ENCODE peak calls at places on chromosomes 3 and 15, in eight cellular contexts. Z is MCF 10A; M is cardiac fibroblast; R is transverse colon; N is GM06990; U is CD4-positive, alpha-beta T cell; D is A549; E is choroid plexus epithelial cell. H is an unnamed sample.

GRCh38 chr15:56053046-56053400 is 59.6 kb upstream of the NEDD4 start:
- DNase-seq in D (no peak), M (no peak), U (no peak), Z (no peak), N (no peak), E (no peak), R (no peak), H (no peak)

GRCh38 chr3:186383026-186383993 is 21.3 kb upstream of the DGKG start:
- DNase-seq in D (no peak), N (no peak), E (no peak), Z (no peak), U (no peak), R (no peak), M (peak), H (no peak)

GRCh38 chr3:52833202-52833601 is 1.6 kb downstream of the MUSTN1 start:
- DNase-seq in E (no peak), D (no peak), U (no peak), Z (no peak), M (no peak), N (no peak), R (no peak), H (no peak)

GRCh38 chr15:91133511-91133910 is 33.5 kb downstream of the SV2B start:
- DNase-seq in R (no peak), D (no peak), M (no peak), E (no peak), N (no peak), U (no peak), Z (no peak), H (no peak)

GRCh38 chr3:102006812-102007485 is 157.6 kb downstream of the NFKBIZ start:
- DNase-seq in U (no peak), Z (peak), E (peak), R (peak), N (no peak), D (peak), M (peak), H (no peak)

GRCh38 chr15:70498096-70498626 is 265.2 kb downstream of the UACA start:
- DNase-seq in U (no peak), R (no peak), E (no peak), Z (no peak), D (no peak), N (no peak), M (no peak), H (no peak)

GRCh38 chr15:84570164-84570692 is 30.6 kb upstream of the ZSCAN2 start:
- DNase-seq in Z (peak), D (peak), U (peak), R (peak), E (peak), N (peak), M (peak), H (peak)

GRCh38 chr3:138862924-138863775 is 28.4 kb upstream of the PIK3CB start:
- DNase-seq in E (peak), Z (peak), D (peak), M (peak), R (peak), N (no peak), U (no peak), H (no peak)

GRCh38 chr3:55884066-55884465 is 397.0 kb upstream of the WNT5A start:
- DNase-seq in M (no peak), Z (peak), D (no peak), E (no peak), R (no peak), U (no peak), N (no peak), H (no peak)

GRCh38 chr15:33215941-33216872 is 21.7 kb upstream of the FMN1 start:
- DNase-seq in M (peak), D (peak), N (no peak), Z (peak), R (no peak), U (no peak), E (peak), H (peak)
- TF ChIP-seq CTCF in M (peak), D (peak), N (peak), Z (peak), R (peak), U (peak), E (peak), H (peak)

DNA sequence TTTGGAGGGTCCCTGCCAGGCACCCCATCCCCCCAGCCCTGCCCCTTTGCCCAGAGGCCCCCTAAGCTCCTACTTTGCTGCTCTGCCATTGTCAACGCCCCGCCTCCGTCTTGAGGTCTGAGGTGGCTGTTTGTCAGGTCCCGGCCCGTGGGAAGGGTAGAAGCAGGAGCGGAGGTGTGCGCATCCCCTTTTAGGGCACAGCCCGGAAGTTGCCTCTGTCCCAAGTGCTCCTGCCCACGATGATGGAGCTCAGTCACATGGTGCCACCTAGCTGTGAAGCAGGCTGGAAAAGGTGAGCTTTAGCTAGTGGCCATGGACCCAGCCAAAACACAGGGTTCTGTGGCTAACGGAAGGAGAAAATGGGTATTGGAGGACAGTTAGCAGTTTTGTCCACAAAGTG is 28.5 kb upstream of the LCTL start:
- DNase-seq in R (no peak), M (no peak), N (no peak), U (no peak), Z (no peak), E (no peak), D (no peak), H (no peak)
- TF ChIP-seq CTCF in R (no peak), M (no peak), N (no peak), U (no peak), Z (no peak), E (no peak), D (peak), H (no peak)

GRCh38 chr3:39812537-39812936 is 3.1 kb downstream of the MYRIP start:
- DNase-seq in N (no peak), E (no peak), M (peak), U (no peak), D (no peak), R (peak), Z (peak), H (no peak)
- TF ChIP-seq CTCF in N (peak), E (peak), M (peak), U (no peak), D (peak), R (peak), Z (peak), H (peak)

GRCh38 chr15:47383102-47383501 is 334.2 kb upstream of the SEMA6D start:
- DNase-seq in Z (no peak), D (no peak), E (no peak), N (no peak), M (no peak), R (no peak), U (no peak), H (no peak)

GRCh38 chr15:47376190-47376589 is 341.1 kb upstream of the SEMA6D start:
- DNase-seq in E (no peak), Z (no peak), U (no peak), R (no peak), D (no peak), N (no peak), M (no peak), H (no peak)

GRCh38 chr15:47377465-47377864 is 339.8 kb upstream of the SEMA6D start:
- DNase-seq in N (no peak), M (no peak), Z (no peak), U (no peak), R (no peak), E (no peak), D (no peak), H (no peak)

GRCh38 chr15:47374222-47374621 is 343.1 kb upstream of the SEMA6D start:
- DNase-seq in N (no peak), M (peak), E (peak), R (no peak), Z (peak), U (no peak), D (peak), H (no peak)

DNA sequence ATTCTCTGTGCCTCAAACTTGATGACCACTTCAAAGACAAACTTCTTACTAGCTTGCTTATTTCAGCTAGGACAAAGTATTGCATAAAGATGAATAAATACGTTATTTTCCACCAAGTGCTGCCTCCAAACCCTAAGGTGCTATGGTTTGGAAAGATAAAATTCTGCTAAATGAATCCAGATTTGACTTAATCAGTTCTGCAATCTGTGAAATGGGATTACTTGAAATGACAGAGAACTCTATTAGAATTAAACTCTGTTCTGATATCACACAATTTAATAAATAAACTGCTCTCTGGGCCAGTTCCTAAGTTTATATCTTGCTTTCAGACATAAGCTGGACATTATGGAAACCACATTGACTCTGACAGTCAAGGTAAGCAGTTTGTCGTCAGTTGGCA is 338.8 kb upstream of the SEMA6D start:
- DNase-seq in N (no peak), U (no peak), E (no peak), M (no peak), D (no peak), Z (no peak), R (no peak), H (no peak)
- TF ChIP-seq CTCF in N (no peak), U (no peak), E (no peak), M (no peak), D (no peak), Z (no peak), R (no peak), H (no peak)

DNA sequence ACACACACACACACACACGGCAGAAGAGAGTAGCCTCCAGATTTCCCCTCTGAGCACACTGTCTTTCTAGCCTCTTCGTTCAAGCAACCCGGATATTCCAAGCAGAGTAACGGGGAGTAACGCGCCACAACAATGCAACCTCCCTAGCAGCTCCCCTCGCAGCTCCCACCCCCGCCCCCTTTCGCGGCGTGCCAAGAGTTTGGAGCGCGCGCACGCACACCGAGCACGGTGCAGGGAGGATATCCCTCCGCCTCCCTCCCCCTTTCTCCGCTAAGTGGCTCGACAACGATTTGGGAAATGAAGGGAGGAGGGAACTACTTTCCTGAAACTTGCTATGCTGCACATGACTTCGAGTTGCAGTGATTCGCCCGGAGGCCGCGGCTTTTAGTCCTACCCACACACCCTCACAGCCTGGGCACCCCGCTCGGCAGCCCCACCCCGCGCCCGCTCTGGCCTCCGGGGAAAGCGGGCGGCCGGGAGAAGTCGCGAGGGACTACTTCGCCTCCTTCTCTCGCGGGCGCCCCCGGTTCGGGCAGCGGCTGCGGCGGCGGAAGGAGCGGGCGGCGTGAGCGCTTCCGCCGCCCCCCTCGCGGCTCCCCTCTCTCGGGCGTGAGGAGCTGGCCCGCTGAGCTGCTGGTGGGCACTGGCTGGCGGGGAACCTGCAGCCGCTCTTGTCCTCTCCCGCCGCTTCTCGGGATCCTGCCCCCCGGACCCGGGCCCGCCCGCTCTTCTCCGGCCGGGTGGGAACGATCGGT is 733 bp upstream of the SPRED1 start:
- DNase-seq in U (peak), M (peak), R (peak), D (peak), N (peak), Z (peak), E (peak), H (peak)
- TF ChIP-seq CTCF in U (no peak), M (no peak), R (no peak), D (no peak), N (no peak), Z (no peak), E (no peak), H (no peak)

DNA sequence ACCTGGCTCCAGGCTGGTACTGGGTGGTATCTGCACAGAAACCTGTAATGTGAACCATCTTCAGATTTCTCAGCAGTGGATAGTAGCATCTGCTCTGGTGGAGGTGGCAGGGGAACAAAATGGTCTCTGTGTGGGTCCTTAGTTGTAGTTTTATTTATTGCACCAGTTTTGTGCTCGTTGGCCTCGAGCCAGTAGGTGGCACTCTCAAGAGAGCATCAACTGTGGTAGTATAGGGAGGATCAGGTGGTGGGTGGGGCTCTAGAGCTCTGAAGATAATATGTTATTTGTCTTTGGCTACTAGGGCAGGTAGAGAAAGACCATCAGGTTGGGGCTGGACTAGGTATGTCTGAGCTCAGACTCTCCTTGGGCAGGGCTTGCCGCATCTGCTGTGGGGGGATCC is 254.0 kb upstream of the GPR149 start:
- DNase-seq in D (no peak), N (no peak), U (no peak), E (no peak), M (no peak), Z (peak), R (no peak), H (no peak)
- TF ChIP-seq CTCF in D (no peak), N (peak), U (no peak), E (no peak), M (no peak), Z (no peak), R (no peak), H (no peak)

GRCh38 chr3:195554458-195554857 is 11.3 kb upstream of the PPP1R2 start:
- DNase-seq in E (no peak), R (no peak), D (no peak), M (no peak), Z (no peak), U (no peak), N (no peak), H (no peak)
- TF ChIP-seq CTCF in E (no peak), R (no peak), D (no peak), M (no peak), Z (no peak), U (no peak), N (no peak), H (no peak)

DNA sequence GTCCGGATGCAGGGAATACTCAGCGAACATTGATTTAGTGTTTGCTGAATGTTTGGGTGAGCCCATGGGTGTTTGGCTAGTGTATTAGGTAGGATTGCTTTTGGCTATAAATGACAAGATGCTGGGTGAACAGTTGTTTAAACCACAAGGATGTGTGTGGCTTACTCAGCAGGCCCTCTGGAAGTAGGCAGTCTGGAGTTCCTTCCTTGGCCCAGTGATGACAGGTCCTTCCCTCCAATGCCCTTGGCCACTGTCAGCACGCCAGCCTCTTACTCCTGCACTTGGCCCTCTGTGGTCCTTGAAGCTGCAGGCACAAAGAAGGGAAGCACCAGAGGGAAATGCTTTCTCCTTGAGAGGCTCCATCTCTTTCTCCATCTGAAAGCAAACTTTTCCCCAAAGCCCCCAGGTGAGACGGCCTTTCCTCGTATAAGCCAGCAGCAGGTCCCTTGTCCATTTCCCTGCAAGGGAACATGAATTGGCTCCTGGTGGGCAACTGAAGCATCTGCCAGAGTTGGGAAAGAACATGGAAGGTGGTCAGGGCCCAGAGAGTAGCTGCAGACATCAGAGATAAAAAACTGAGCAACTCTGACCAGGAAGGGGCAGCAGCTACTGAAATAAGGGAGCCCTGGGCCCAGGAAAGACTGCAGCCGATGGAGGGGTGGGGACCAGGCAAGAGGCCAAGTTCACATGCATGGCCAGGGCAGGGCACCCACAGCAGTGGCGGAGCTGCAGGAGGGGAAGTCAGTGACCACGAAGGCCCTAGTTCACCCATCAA is 105.0 kb downstream of the TPRA1 start:
- DNase-seq in R (no peak), M (no peak), Z (no peak), E (no peak), U (no peak), D (no peak), N (no peak), H (peak)
- TF ChIP-seq CTCF in R (no peak), M (no peak), Z (no peak), E (no peak), U (no peak), D (no peak), N (no peak), H (no peak)

GRCh38 chr3:61559108-61559731 is 2.2 kb upstream of the PTPRG start:
- DNase-seq in N (no peak), D (no peak), E (peak), R (no peak), Z (no peak), U (no peak), M (peak), H (no peak)
- TF ChIP-seq CTCF in N (no peak), D (no peak), E (peak), R (no peak), Z (no peak), U (no peak), M (peak), H (no peak)

DNA sequence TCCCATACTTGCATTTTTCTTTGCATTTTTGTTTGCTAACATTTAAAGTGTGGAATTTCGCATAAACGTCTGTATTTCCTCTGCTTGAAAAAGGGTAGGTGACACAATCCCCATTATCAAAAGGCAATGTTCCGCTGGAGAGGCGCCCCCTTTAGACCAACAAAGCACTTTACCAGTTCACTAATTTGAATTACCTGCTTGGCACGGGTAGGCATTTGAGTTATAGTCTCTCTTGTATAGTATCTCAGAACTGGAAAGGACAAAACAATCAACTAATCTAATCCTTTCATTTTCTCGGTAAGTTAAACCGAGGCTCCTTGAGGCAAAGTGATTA is 775 bp upstream of the CCDC39 start:
- DNase-seq in N (no peak), E (peak), D (peak), Z (peak), R (peak), U (no peak), M (peak), H (peak)
- TF ChIP-seq CTCF in N (peak), E (peak), D (peak), Z (peak), R (no peak), U (no peak), M (peak), H (peak)